ENCODE peak calls at places on chromosomes 4 and X, in four cellular contexts. One of them, this sample, is unnamed.
A peak's percentile ranks its signal among the peaks of the same experiment; 100 is the strongest.

GRCh38 chrX:38882894-38883620 is 81.8 kb downstream of the MID1IP1 start:
- DNase-seq in stomach: peak; percentile 36
- DNase-seq in cardiac muscle cell: peak; percentile 41
- DNase-seq in colonic mucosa: no peak
- DNase-seq in this sample: no peak

GRCh38 chr4:140296871-140297570 is 76.4 kb upstream of the SCOC start:
- DNase-seq in stomach: no peak
- DNase-seq in cardiac muscle cell: no peak
- DNase-seq in colonic mucosa: no peak
- DNase-seq in this sample: no peak

GRCh38 chr4:146520894-146521542 is 722 bp downstream of the SLC10A7 start:
- DNase-seq in stomach: peak; percentile 46
- DNase-seq in cardiac muscle cell: peak; percentile 77
- DNase-seq in colonic mucosa: peak; percentile 67
- DNase-seq in this sample: peak; percentile 78

GRCh38 chrX:96692911-96693310 is 8.3 kb downstream of the DIAPH2 start:
- DNase-seq in stomach: no peak
- DNase-seq in cardiac muscle cell: no peak
- DNase-seq in colonic mucosa: no peak
- DNase-seq in this sample: no peak

GRCh38 chrX:32293962-32294708 is 917.2 kb downstream of the DMD start:
- DNase-seq in stomach: no peak
- DNase-seq in cardiac muscle cell: no peak
- DNase-seq in colonic mucosa: no peak
- DNase-seq in this sample: no peak

GRCh38 chr4:84433603-84434232 is 65.4 kb downstream of the NKX6-1 start:
- DNase-seq in stomach: no peak
- DNase-seq in cardiac muscle cell: no peak
- DNase-seq in colonic mucosa: no peak
- DNase-seq in this sample: no peak

GRCh38 chr4:26343041-26343403 is 22.2 kb downstream of the RBPJ start:
- DNase-seq in stomach: no peak
- DNase-seq in cardiac muscle cell: peak; percentile 12
- DNase-seq in colonic mucosa: no peak
- DNase-seq in this sample: no peak

GRCh38 chrX:55451626-55451989 is 319 bp upstream of the MAGEH1 start:
- DNase-seq in stomach: no peak
- DNase-seq in cardiac muscle cell: no peak
- DNase-seq in colonic mucosa: no peak
- DNase-seq in this sample: no peak

GRCh38 chrX:28498658-28499057 is 88.6 kb upstream of the IL1RAPL1 start:
- DNase-seq in stomach: no peak
- DNase-seq in cardiac muscle cell: peak; percentile 24
- DNase-seq in colonic mucosa: no peak
- DNase-seq in this sample: no peak

GRCh38 chrX:129659861-129660260 is 5.1 kb upstream of the APLN start:
- DNase-seq in stomach: no peak
- DNase-seq in cardiac muscle cell: no peak
- DNase-seq in colonic mucosa: no peak
- DNase-seq in this sample: no peak

GRCh38 chr4:3520276-3520675 is 11.9 kb downstream of the LRPAP1 start:
- DNase-seq in stomach: no peak
- DNase-seq in cardiac muscle cell: no peak
- DNase-seq in colonic mucosa: no peak
- DNase-seq in this sample: no peak

GRCh38 chr4:54933579-54933978 is 191.8 kb downstream of the KDR start:
- DNase-seq in stomach: no peak
- DNase-seq in cardiac muscle cell: no peak
- DNase-seq in colonic mucosa: no peak
- DNase-seq in this sample: no peak

GRCh38 chr4:35556387-35556786 is 687.9 kb downstream of the ARAP2 start:
- DNase-seq in stomach: no peak
- DNase-seq in cardiac muscle cell: no peak
- DNase-seq in colonic mucosa: no peak
- DNase-seq in this sample: no peak

GRCh38 chr4:153901220-153901619 is 112.3 kb upstream of the SFRP2 start:
- DNase-seq in stomach: no peak
- DNase-seq in cardiac muscle cell: no peak
- DNase-seq in colonic mucosa: no peak
- DNase-seq in this sample: no peak

GRCh38 chr4:141210168-141210567 is 10.5 kb upstream of the ZNF330 start:
- DNase-seq in stomach: no peak
- DNase-seq in cardiac muscle cell: no peak
- DNase-seq in colonic mucosa: no peak
- DNase-seq in this sample: no peak

GRCh38 chr4:150384249-150384648 is 197.7 kb upstream of the MAB21L2 start:
- DNase-seq in stomach: no peak
- DNase-seq in cardiac muscle cell: no peak
- DNase-seq in colonic mucosa: no peak
- DNase-seq in this sample: no peak

GRCh38 chr4:65202473-65203264 is 467.6 kb downstream of the EPHA5 start:
- DNase-seq in stomach: no peak
- DNase-seq in cardiac muscle cell: no peak
- DNase-seq in colonic mucosa: no peak
- DNase-seq in this sample: no peak

GRCh38 chr4:119647558-119647957 is 19.0 kb upstream of the PDE5A start:
- DNase-seq in stomach: no peak
- DNase-seq in cardiac muscle cell: no peak
- DNase-seq in colonic mucosa: no peak
- DNase-seq in this sample: no peak

GRCh38 chr4:85419103-85419502 is 55.8 kb upstream of the ARHGAP24 start:
- DNase-seq in stomach: no peak
- DNase-seq in cardiac muscle cell: no peak
- DNase-seq in colonic mucosa: no peak
- DNase-seq in this sample: no peak

GRCh38 chrX:150694738-150695410 is 1.7 kb downstream of the MTMR1 start:
- DNase-seq in stomach: no peak
- DNase-seq in cardiac muscle cell: no peak
- DNase-seq in colonic mucosa: no peak
- DNase-seq in this sample: peak; percentile 10

GRCh38 chr4:176380352-176381157 is 60.8 kb downstream of the SPCS3 start:
- DNase-seq in stomach: no peak
- DNase-seq in cardiac muscle cell: no peak
- DNase-seq in colonic mucosa: no peak
- DNase-seq in this sample: no peak

GRCh38 chr4:160117686-160118085 is 1014.8 kb downstream of the RAPGEF2 start:
- DNase-seq in stomach: no peak
- DNase-seq in cardiac muscle cell: no peak
- DNase-seq in colonic mucosa: no peak
- DNase-seq in this sample: no peak

GRCh38 chr4:154277164-154277563 is 214.4 kb downstream of the DCHS2 start:
- DNase-seq in stomach: no peak
- DNase-seq in cardiac muscle cell: no peak
- DNase-seq in colonic mucosa: no peak
- DNase-seq in this sample: no peak

GRCh38 chrX:69031181-69031580 is 134.1 kb downstream of the PJA1 start:
- DNase-seq in stomach: no peak
- DNase-seq in cardiac muscle cell: no peak
- DNase-seq in colonic mucosa: no peak
- DNase-seq in this sample: peak; percentile 20

GRCh38 chr4:82230310-82230709 is 143.5 kb downstream of the HNRNPD start:
- DNase-seq in stomach: no peak
- DNase-seq in cardiac muscle cell: peak; percentile 55
- DNase-seq in colonic mucosa: no peak
- DNase-seq in this sample: no peak

GRCh38 chr4:18518098-18518497 is 496.5 kb upstream of the LCORL start:
- DNase-seq in stomach: no peak
- DNase-seq in cardiac muscle cell: no peak
- DNase-seq in colonic mucosa: no peak
- DNase-seq in this sample: no peak

DNA sequence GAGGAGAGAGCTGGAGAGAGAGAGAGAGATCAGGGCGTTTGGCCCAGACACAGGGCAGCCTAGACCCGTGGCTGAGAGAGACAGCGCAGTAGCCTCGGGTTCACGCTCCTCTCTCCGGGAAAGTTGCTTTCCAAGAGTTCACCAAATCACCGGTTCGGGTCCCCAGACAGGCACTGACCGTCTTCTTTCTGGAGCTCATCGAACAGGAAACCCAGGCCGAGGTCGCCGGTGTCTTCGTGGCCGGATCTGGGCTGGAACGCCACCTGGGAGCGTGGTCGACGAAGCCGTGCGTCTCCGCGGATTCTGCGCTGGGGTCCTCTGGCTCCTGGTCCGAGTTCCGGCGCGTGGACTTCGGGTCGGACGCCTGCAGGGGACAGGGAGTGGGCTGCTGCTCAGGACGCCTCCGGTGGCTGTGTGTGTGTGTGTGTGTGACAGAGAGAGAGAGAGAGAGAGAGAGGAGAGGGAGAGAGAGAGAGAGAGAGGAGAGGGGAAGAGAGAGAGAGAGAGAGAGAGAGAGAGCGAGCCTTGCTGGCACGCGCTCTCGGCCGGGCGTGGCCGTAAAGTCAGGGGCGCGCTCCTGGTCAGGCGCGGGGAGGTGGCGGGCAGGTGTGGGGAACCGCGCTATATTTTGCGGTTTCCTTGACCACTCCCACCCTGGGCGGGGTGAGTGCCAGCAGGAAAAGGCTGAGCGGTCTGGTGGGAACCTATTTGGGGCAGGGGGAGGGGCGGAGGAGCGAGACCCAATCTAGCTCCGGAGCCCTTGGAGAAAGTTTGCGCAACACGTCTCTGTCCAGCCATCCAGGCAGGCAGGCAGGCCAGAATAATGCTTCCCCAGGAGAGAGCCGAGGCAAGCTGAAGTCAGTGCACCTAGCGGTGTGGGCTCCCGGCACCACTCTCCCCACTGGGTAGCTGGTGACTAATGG is 62.1 kb downstream of the RHOXF2B start:
- DNase-seq in stomach: no peak
- DNase-seq in cardiac muscle cell: peak; percentile 18
- DNase-seq in colonic mucosa: no peak
- DNase-seq in this sample: no peak
- H3K4me3 ChIP-seq in stomach: peak overlapping the region; percentile 28
- H3K4me3 ChIP-seq in cardiac muscle cell: peak overlapping the region; percentile 20
- H3K4me3 ChIP-seq in colonic mucosa: no peak overlapping the region
- H3K4me3 ChIP-seq in this sample: no peak overlapping the region

DNA sequence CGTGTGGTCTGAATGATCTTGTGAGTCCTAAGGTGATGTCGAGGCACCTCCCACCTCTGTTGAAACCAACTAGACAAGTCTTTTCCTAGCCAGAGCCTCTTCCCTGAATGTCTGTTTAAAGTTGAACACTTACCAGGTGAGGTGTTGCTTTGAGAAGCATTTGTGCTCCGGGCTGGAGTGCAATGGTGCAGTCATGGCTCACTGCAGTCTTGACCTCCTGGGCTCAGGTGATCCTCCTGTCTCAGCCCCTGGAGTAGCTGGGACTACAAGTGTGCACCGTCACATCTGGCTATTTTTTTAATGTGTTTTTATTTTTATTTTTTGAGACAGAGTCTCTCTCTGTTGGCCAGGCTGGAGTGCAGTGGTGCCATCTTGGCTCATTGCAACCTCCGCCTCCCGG is 18.1 kb downstream of the RNF4 start:
- DNase-seq in stomach: no peak
- DNase-seq in cardiac muscle cell: no peak
- DNase-seq in colonic mucosa: no peak
- DNase-seq in this sample: no peak
- H3K4me1 ChIP-seq in stomach: peaks cover 72% of the 10 kb centered on the region
- H3K4me1 ChIP-seq in cardiac muscle cell: peaks cover 5% of the 10 kb centered on the region
- H3K4me1 ChIP-seq in colonic mucosa: peaks cover 22% of the 10 kb centered on the region
- H3K4me1 ChIP-seq in this sample: peaks cover 20% of the 10 kb centered on the region

DNA sequence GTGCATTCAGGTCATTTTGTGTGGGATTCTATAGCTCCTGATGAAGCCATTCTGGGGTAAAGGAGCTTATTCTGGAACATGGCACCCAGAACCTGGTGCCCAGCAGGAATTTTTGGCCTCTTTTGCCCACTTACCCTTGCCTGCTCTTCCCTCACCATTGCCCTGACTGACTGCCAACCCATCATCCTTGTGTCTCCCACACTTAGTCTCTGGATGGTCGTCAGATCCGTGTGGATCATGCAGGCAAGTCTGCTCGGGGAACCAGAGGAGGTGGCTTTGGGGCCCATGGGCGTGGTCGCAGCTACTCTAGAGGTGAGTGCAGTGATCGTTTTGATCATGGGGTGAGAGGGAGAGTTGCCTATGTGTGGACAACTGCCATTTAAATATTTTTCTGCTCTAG is 1.8 kb downstream of the RBM3 start:
- DNase-seq in stomach: no peak
- DNase-seq in cardiac muscle cell: no peak
- DNase-seq in colonic mucosa: no peak
- DNase-seq in this sample: no peak
- H3K27ac ChIP-seq in stomach: peak overlapping the region; percentile 99
- H3K27ac ChIP-seq in cardiac muscle cell: no peak overlapping the region
- H3K27ac ChIP-seq in colonic mucosa: no peak overlapping the region
- H3K27ac ChIP-seq in this sample: no peak overlapping the region

DNA sequence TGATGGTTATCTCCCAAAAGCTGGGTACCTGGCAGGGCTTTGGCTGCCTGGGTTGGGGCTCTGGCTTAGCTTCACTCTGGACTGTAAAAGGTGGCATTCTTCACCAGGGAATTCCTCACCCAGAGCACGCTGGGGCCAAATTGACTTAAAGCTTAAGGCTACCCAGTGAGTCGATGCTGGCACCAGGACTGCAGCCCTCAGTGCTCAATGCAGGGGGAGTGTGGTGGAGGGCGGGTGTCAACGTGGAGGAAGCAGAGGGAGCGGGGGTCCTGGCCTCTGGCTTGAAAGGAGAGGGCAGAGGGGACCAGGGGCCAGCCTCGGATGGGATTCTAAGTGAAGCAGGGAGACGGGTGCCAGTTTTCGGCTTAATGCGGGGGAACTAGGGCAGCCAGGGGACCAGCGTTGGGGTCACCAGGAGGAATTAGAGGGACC is 446 bp upstream of the FAM50A start:
- DNase-seq in stomach: no peak
- DNase-seq in cardiac muscle cell: no peak
- DNase-seq in colonic mucosa: no peak
- DNase-seq in this sample: no peak
- H3K4me3 ChIP-seq in stomach: peak overlapping the region; percentile 59
- H3K4me3 ChIP-seq in cardiac muscle cell: peak overlapping the region; percentile 60
- H3K4me3 ChIP-seq in colonic mucosa: peak overlapping the region; percentile 54
- H3K4me3 ChIP-seq in this sample: peak overlapping the region; percentile 63

GRCh38 chrX:120238947-120239346 is 11.7 kb upstream of the ZBTB33 start:
- DNase-seq in stomach: no peak
- DNase-seq in cardiac muscle cell: no peak
- DNase-seq in colonic mucosa: no peak
- DNase-seq in this sample: no peak
- H3K4me1 ChIP-seq in stomach: peaks cover 8% of the 10 kb centered on the region
- H3K4me1 ChIP-seq in cardiac muscle cell: no peaks in the 10 kb centered on the region
- H3K4me1 ChIP-seq in colonic mucosa: no peaks in the 10 kb centered on the region
- H3K4me1 ChIP-seq in this sample: peaks cover 4% of the 10 kb centered on the region

DNA sequence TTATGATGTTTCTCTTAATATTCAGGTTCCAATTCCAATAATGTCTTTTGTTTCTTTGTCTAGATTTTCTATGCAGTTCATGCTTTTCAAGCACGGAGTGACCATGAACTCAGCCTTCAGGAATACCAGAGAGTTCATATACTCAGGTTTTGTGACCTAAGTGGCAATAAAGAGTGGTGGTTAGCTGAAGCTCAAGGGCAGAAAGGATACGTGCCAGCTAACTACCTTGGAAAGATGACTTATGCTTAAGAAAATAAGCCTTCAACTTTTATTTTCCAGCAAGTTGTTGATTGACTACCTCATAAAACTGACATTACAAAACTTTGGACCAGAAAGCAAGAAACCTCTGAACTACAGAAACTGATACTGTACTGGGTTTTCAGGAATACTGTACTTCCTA is 30.8 kb downstream of the INTS12 start:
- DNase-seq in stomach: no peak
- DNase-seq in cardiac muscle cell: no peak
- DNase-seq in colonic mucosa: peak; percentile 28
- DNase-seq in this sample: no peak
- H3K27ac ChIP-seq in stomach: no peak overlapping the region
- H3K27ac ChIP-seq in cardiac muscle cell: no peak overlapping the region
- H3K27ac ChIP-seq in colonic mucosa: peak overlapping the region; percentile 7
- H3K27ac ChIP-seq in this sample: no peak overlapping the region